ENCODE peak calls at places on chromosomes 5 and 9, in nine cellular contexts. C is heart left ventricle, W is Peyer's patch, U is A549, V is tibial nerve, D is uterus, P is esophagus squamous epithelium, E is IMR-90, X is H1. G is an unnamed sample.

GRCh38 chr9:504921-505821 is 290.5 kb downstream of the DOCK8 start:
- DNase-seq in C (peak), W (peak), U (peak), V (no peak), D (peak), P (no peak), E (no peak), X (no peak), G (no peak)

GRCh38 chr5:140042551-140043507 is at the start of gene NRG2:
- DNase-seq in C (peak), W (peak), U (peak), V (peak), D (peak), P (no peak), E (peak), X (peak), G (peak)

GRCh38 chr9:72210522-72210921 is 61.3 kb downstream of the GDA start:
- DNase-seq in C (no peak), W (no peak), U (no peak), V (no peak), D (no peak), P (no peak), E (no peak), X (no peak), G (no peak)

GRCh38 chr5:146789712-146790660 is 88.6 kb downstream of the PPP2R2B start:
- DNase-seq in C (no peak), W (no peak), U (no peak), V (no peak), D (no peak), P (no peak), E (no peak), X (peak), G (no peak)

GRCh38 chr5:398475-399295 is 44.3 kb upstream of the EXOC3 start:
- DNase-seq in C (no peak), W (peak), U (no peak), V (no peak), D (no peak), P (no peak), E (no peak), X (no peak), G (peak)

GRCh38 chr9:114059047-114059803 is 18.9 kb downstream of the AMBP start:
- DNase-seq in C (peak), W (no peak), U (no peak), V (no peak), D (no peak), P (no peak), E (no peak), X (no peak), G (no peak)

GRCh38 chr9:136679431-136679941 is 7.8 kb downstream of the AGPAT2 start:
- DNase-seq in C (peak), W (no peak), U (no peak), V (no peak), D (no peak), P (no peak), E (no peak), X (no peak), G (no peak)

GRCh38 chr5:111127453-111128195 is 35.5 kb downstream of the WDR36 start:
- DNase-seq in C (no peak), W (no peak), U (no peak), V (no peak), D (no peak), P (no peak), E (no peak), X (peak), G (no peak)

GRCh38 chr9:33233659-33234335 is 6.2 kb upstream of the SPINK4 start:
- DNase-seq in C (peak), W (peak), U (peak), V (peak), D (no peak), P (no peak), E (peak), X (no peak), G (peak)

GRCh38 chr5:168681556-168682183 is 102.5 kb upstream of the PANK3 start:
- DNase-seq in C (peak), W (peak), U (no peak), V (peak), D (peak), P (no peak), E (peak), X (no peak), G (no peak)

GRCh38 chr9:131228096-131228495 is 48.2 kb downstream of the FAM78A start:
- DNase-seq in C (no peak), W (no peak), U (no peak), V (no peak), D (peak), P (no peak), E (no peak), X (no peak), G (peak)

DNA sequence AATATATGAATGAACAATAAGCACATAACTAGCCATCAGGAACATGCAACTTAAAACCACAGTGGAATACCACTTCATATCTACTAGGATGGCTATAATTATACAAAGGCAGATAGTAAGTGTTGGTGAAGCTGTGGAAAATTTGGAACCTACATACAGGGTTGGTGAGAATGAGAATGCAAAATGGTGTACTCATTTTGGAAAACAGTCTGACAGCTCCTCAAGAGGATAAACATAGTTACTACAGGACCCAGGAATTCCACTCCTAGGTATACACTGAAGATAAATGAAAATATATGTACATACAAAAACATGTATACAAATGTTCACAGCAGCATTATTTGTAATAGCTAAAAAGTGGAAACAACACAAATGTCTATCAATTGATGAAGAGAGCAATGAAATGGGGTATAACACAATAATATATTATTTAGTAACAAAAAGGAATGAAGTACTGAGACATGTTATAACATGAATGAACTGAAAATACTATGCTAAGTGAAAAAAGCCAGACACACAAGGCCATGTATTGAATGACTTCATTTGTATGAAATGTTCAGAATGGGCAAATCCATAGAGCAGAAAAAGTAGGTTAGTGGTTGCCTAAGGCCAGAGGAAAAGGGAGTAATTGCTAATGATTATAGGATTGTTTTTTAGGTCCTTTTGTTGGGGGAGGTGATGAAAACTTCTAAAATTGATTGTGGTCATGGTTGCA is 31.2 kb upstream of the CDK5RAP2 start:
- DNase-seq in C (no peak), W (no peak), U (peak), V (no peak), D (no peak), P (no peak), E (no peak), X (no peak), G (no peak)
- TF ChIP-seq CTCF in C (no peak), W (peak), U (no peak), V (no peak), D (no peak), P (peak), E (peak), X (no peak), G (no peak)

GRCh38 chr5:77030097-77031071 is at the start of gene AGGF1:
- DNase-seq in C (peak), W (peak), U (peak), V (peak), D (peak), P (peak), E (peak), X (peak), G (peak)
- TF ChIP-seq POLR2A in C (no peak), W (peak), U (peak), V (peak), D (peak), P (no peak), E (peak), X (no peak), G (no peak)

DNA sequence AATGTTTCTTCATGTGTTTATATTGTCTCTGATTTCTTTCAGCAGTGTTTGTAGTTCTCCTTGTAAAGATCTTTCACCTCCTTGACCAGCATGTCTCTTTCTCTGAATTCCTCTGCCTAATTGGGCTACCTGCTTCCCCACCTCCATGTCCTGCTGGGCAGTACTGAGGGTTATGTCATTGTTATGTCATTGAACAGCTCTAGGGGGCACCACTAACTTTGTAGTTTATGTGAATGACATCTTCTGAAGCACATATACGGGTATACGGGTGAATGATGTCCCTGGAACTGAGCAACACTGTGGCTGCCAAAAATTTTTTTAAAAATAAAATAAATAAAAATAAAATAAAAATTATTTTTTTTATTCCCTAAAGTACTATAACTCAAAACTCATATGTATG is 16.9 kb upstream of the SNCAIP start:
- DNase-seq in C (no peak), W (no peak), U (peak), V (no peak), D (no peak), P (no peak), E (no peak), X (no peak), G (no peak)
- TF ChIP-seq CTCF in C (peak), W (peak), U (no peak), V (no peak), D (peak), P (peak), E (peak), X (peak), G (no peak)

GRCh38 chr5:4028384-4028783 is 432.8 kb downstream of the IRX1 start:
- DNase-seq in C (no peak), W (no peak), U (no peak), V (no peak), D (no peak), P (no peak), E (no peak), X (no peak), G (no peak)
- TF ChIP-seq POLR2A in C (no peak), W (no peak), U (no peak), V (no peak), D (no peak), P (no peak), E (no peak), X (no peak), G (no peak)